ENCODE peak calls at places on chromosomes 7 and 10, in five cellular contexts. S, O, J, K and L are unnamed samples.

GRCh38 chr10:129718548-129719414 is 245.3 kb downstream of the EBF3 start:
- DNase-seq in K (no peak), J (no peak), O (no peak), S (no peak), L (no peak)

GRCh38 chr7:27096756-27097514 is 1.1 kb upstream of the HOXA1 start:
- DNase-seq in K (no peak), J (no peak), O (peak), S (no peak), L (no peak)

GRCh38 chr7:98613601-98614425 is 3.3 kb upstream of the NPTX2 start:
- DNase-seq in O (no peak), J (no peak), K (no peak), S (no peak), L (no peak)

GRCh38 chr7:158805937-158806336 is 23.4 kb downstream of the ESYT2 start:
- DNase-seq in K (no peak), S (no peak), J (no peak), O (no peak), L (no peak)

GRCh38 chr7:41974835-41975234 is 262.2 kb downstream of the GLI3 start:
- DNase-seq in J (no peak), O (no peak), K (no peak), S (no peak), L (no peak)

GRCh38 chr10:126536148-126536547 is 134.3 kb downstream of the C10orf90 start:
- DNase-seq in K (no peak), O (no peak), S (no peak), J (no peak), L (no peak)

GRCh38 chr10:87765666-87766376 is 52.2 kb downstream of the ATAD1 start:
- DNase-seq in O (no peak), S (no peak), J (no peak), K (no peak), L (no peak)

GRCh38 chr7:2687338-2687869 is 598 bp upstream of the AMZ1 start:
- DNase-seq in K (no peak), J (no peak), O (no peak), S (no peak), L (no peak)

GRCh38 chr10:33333260-33334169 is 952 bp downstream of the NRP1 start:
- DNase-seq in O (no peak), J (no peak), K (no peak), S (no peak), L (peak)

GRCh38 chr7:45700556-45700955 is 126.4 kb downstream of the ADCY1 start:
- DNase-seq in K (no peak), O (no peak), J (no peak), S (no peak), L (no peak)

GRCh38 chr10:5071411-5072198 is 22.6 kb upstream of the AKR1C3 start:
- DNase-seq in J (peak), K (no peak), O (peak), S (no peak), L (no peak)

GRCh38 chr10:5583525-5584175 is 58.9 kb downstream of the CALML3 start:
- DNase-seq in S (peak), O (peak), K (no peak), J (no peak), L (peak)

GRCh38 chr7:77727527-77727926 is 31.3 kb downstream of the RSBN1L start:
- DNase-seq in K (peak), S (no peak), O (peak), J (no peak), L (no peak)

GRCh38 chr7:116521046-116521664 is 3.7 kb upstream of the CAV1 start:
- DNase-seq in K (no peak), S (no peak), J (no peak), O (no peak), L (no peak)

GRCh38 chr10:99827906-99828305 is 45.5 kb downstream of the ABCC2 start:
- DNase-seq in S (no peak), O (no peak), K (no peak), J (no peak), L (no peak)

GRCh38 chr7:131231381-131232220 is 96.1 kb upstream of the MKLN1 start:
- DNase-seq in K (no peak), O (no peak), S (peak), J (no peak), L (peak)

GRCh38 chr10:17100586-17100985 is 29.0 kb downstream of the CUBN start:
- DNase-seq in O (no peak), K (no peak), J (no peak), S (no peak), L (no peak)

GRCh38 chr7:111312966-111313365 is 222.0 kb downstream of the LRRN3 start:
- DNase-seq in O (no peak), S (no peak), K (no peak), J (no peak), L (no peak)

GRCh38 chr10:103833731-103834365 is 21.5 kb downstream of the SH3PXD2A start:
- DNase-seq in S (no peak), K (no peak), J (no peak), O (peak), L (no peak)

GRCh38 chr7:30390872-30391646 is 87.5 kb downstream of the NOD1 start:
- DNase-seq in S (no peak), O (peak), J (no peak), K (no peak), L (no peak)

GRCh38 chr10:6037422-6037821 is 24.7 kb downstream of the IL2RA start:
- DNase-seq in K (no peak), O (no peak), S (no peak), J (no peak), L (no peak)

GRCh38 chr7:130154501-130155317 is 50.5 kb downstream of the TMEM209 start:
- DNase-seq in S (no peak), O (peak), K (peak), J (no peak), L (no peak)

GRCh38 chr10:84211566-84211965 is 13.8 kb downstream of the LRIT2 start:
- DNase-seq in K (no peak), O (no peak), J (no peak), S (no peak), L (no peak)

GRCh38 chr10:74067373-74068370 is 69.8 kb downstream of the VCL start:
- DNase-seq in J (no peak), S (no peak), K (no peak), O (no peak), L (no peak)

GRCh38 chr10:124478517-124478916 is 16.9 kb downstream of the LHPP start:
- DNase-seq in S (no peak), J (no peak), O (no peak), K (no peak), L (no peak)

GRCh38 chr7:71486856-71487628 is 355.1 kb downstream of the GALNT17 start:
- DNase-seq in K (no peak), J (no peak), O (no peak), S (no peak), L (no peak)